ENCODE peak calls at places on chromosomes 7 and 10, in nine cellular contexts. P is left kidney; X is activated CD4-positive, alpha-beta T cell treated with anti-CD3 and anti-CD28 coated beads for 24 hours; R is Caki2; J is germinal center; L is right cardiac atrium; C is mammary epithelial cell; M is cardiac muscle cell; Z is right lobe of liver. D is an unnamed sample.

GRCh38 chr10:46233101-46233500 is 53.7 kb upstream of the ANTXRL start:
- DNase-seq in P (no peak), X (no peak), R (no peak), J (no peak), L (no peak), C (no peak), M (no peak), Z (no peak), D (peak; percentile 29)

GRCh38 chr7:32257632-32258031 is 187.4 kb upstream of the PDE1C start:
- DNase-seq in P (no peak), X (no peak), R (no peak), J (no peak), L (no peak), C (no peak), M (no peak), Z (no peak), D (no peak)

GRCh38 chr10:78528749-78529204 is 495.1 kb downstream of the RPS24 start:
- DNase-seq in P (no peak), X (no peak), R (no peak), J (no peak), L (no peak), C (no peak), M (no peak), Z (no peak), D (no peak)

GRCh38 chr7:29811597-29811996 is 5.3 kb downstream of the WIPF3 start:
- DNase-seq in P (peak; percentile 37), X (no peak), R (no peak), J (no peak), L (no peak), C (no peak), M (no peak), Z (no peak), D (no peak)

GRCh38 chr10:50421026-50421719 is 169.9 kb upstream of the ASAH2 start:
- DNase-seq in P (peak; percentile 87), X (no peak), R (peak; percentile 55), J (peak; percentile 78), L (peak; percentile 42), C (peak; percentile 29), M (peak; percentile 59), Z (no peak), D (no peak)

GRCh38 chr7:42740410-42740809 is 171.5 kb downstream of the C7orf25 start:
- DNase-seq in P (no peak), X (no peak), R (no peak), J (no peak), L (no peak), C (no peak), M (peak; percentile 42), Z (no peak), D (no peak)

GRCh38 chr10:105729428-105729827 is 1088.3 kb downstream of the SORCS3 start:
- DNase-seq in P (peak; percentile 2), X (no peak), R (no peak), J (no peak), L (no peak), C (no peak), M (no peak), Z (no peak), D (no peak)

GRCh38 chr10:1083581-1083980 is 27.4 kb downstream of the WDR37 start:
- DNase-seq in P (no peak), X (no peak), R (no peak), J (no peak), L (no peak), C (no peak), M (no peak), Z (no peak), D (no peak)

GRCh38 chr7:104873346-104873849 is 140.6 kb upstream of the KMT2E start:
- DNase-seq in P (no peak), X (no peak), R (no peak), J (no peak), L (peak; percentile 48), C (no peak), M (peak; percentile 49), Z (no peak), D (no peak)

GRCh38 chr7:157347217-157347904 is 10.6 kb downstream of the DNAJB6 start:
- DNase-seq in P (no peak), X (no peak), R (peak; percentile 33), J (no peak), L (peak; percentile 73), C (peak; percentile 83), M (peak; percentile 88), Z (peak; percentile 21), D (no peak)

GRCh38 chr7:18202315-18203045 is 174.8 kb upstream of the PRPS1L1 start:
- DNase-seq in P (no peak), X (no peak), R (no peak), J (no peak), L (no peak), C (no peak), M (no peak), Z (no peak), D (no peak)

GRCh38 chr10:95273393-95274312 is 17.1 kb downstream of the PDLIM1 start:
- DNase-seq in P (no peak), X (no peak), R (peak; percentile 61), J (no peak), L (peak; percentile 49), C (peak; percentile 87), M (peak; percentile 89), Z (no peak), D (no peak)

GRCh38 chr7:1953199-1954190 is 279.2 kb downstream of the MAD1L1 start:
- DNase-seq in P (no peak), X (no peak), R (no peak), J (no peak), L (peak; percentile 42), C (no peak), M (no peak), Z (peak; percentile 53), D (no peak)

GRCh38 chr10:124879136-124879535 is 62.8 kb upstream of the ZRANB1 start:
- DNase-seq in P (no peak), X (no peak), R (no peak), J (no peak), L (no peak), C (no peak), M (no peak), Z (no peak), D (peak; percentile 49)

GRCh38 chr7:79452032-79452494 is 1.4 kb downstream of the MAGI2 start:
- DNase-seq in P (peak; percentile 96), X (no peak), R (peak; percentile 85), J (no peak), L (peak; percentile 95), C (peak; percentile 48), M (peak; percentile 94), Z (peak; percentile 97), D (peak; percentile 92)

GRCh38 chr7:94245500-94245899 is 149.2 kb upstream of the COL1A2 start:
- DNase-seq in P (no peak), X (no peak), R (no peak), J (no peak), L (no peak), C (no peak), M (no peak), Z (no peak), D (no peak)

GRCh38 chr7:127704211-127704610 is 52.2 kb downstream of the SND1 start:
- DNase-seq in P (no peak), X (no peak), R (peak; percentile 18), J (no peak), L (no peak), C (no peak), M (no peak), Z (no peak), D (no peak)

GRCh38 chr10:123349203-123349602 is 195.0 kb downstream of the BUB3 start:
- DNase-seq in P (peak; percentile 38), X (no peak), R (no peak), J (no peak), L (no peak), C (no peak), M (no peak), Z (no peak), D (no peak)

GRCh38 chr7:50470250-50471163 is 20.4 kb upstream of the FIGNL1 start:
- DNase-seq in P (no peak), X (no peak), R (no peak), J (no peak), L (no peak), C (no peak), M (no peak), Z (no peak), D (no peak)

GRCh38 chr7:142482899-142483658 is 225.2 kb upstream of the PRSS58 start:
- DNase-seq in P (peak; percentile 66), X (peak; percentile 47), R (no peak), J (peak; percentile 16), L (peak; percentile 74), C (peak; percentile 27), M (peak; percentile 66), Z (no peak), D (no peak)

GRCh38 chr7:128010392-128011078 is 20.7 kb downstream of the LRRC4 start:
- DNase-seq in P (no peak), X (no peak), R (no peak), J (peak; percentile 42), L (no peak), C (no peak), M (no peak), Z (no peak), D (no peak)

GRCh38 chr10:125057158-125058001 is 103.0 kb downstream of the CTBP2 start:
- DNase-seq in P (peak; percentile 91), X (no peak), R (no peak), J (no peak), L (peak; percentile 84), C (peak; percentile 56), M (peak; percentile 96), Z (no peak), D (no peak)

GRCh38 chr7:106982415-106982814 is 62.1 kb upstream of the PRKAR2B start:
- DNase-seq in P (peak; percentile 79), X (no peak), R (no peak), J (no peak), L (no peak), C (no peak), M (no peak), Z (no peak), D (no peak)

GRCh38 chr7:23277359-23277989 is 21.7 kb upstream of the MALSU1 start:
- DNase-seq in P (peak; percentile 86), X (no peak), R (peak; percentile 73), J (peak; percentile 69), L (no peak), C (peak; percentile 55), M (peak; percentile 83), Z (no peak), D (no peak)

GRCh38 chr10:102814456-102814871 is 22.7 kb downstream of the CYP17A1 start:
- DNase-seq in P (no peak), X (no peak), R (peak; percentile 40), J (no peak), L (peak; percentile 88), C (no peak), M (peak; percentile 73), Z (no peak), D (no peak)

GRCh38 chr7:106329971-106330733 is 45.4 kb upstream of the NAMPT start:
- DNase-seq in P (no peak), X (no peak), R (peak; percentile 24), J (no peak), L (no peak), C (peak; percentile 74), M (peak; percentile 69), Z (no peak), D (no peak)

GRCh38 chr10:96413151-96413787 is 54.5 kb upstream of the OPALIN start:
- DNase-seq in P (no peak), X (no peak), R (no peak), J (no peak), L (no peak), C (no peak), M (no peak), Z (no peak), D (no peak)

GRCh38 chr10:89001428-89002072 is 11.0 kb downstream of the FAS start:
- DNase-seq in P (peak; percentile 71), X (no peak), R (no peak), J (no peak), L (no peak), C (no peak), M (peak; percentile 60), Z (no peak), D (no peak)

GRCh38 chr10:112307631-112308502 is 24.7 kb downstream of the TECTB start:
- DNase-seq in P (peak; percentile 65), X (no peak), R (peak; percentile 6), J (peak; percentile 70), L (peak; percentile 60), C (peak; percentile 38), M (peak; percentile 40), Z (peak; percentile 68), D (peak; percentile 74)

GRCh38 chr7:112566392-112567324 is 85.9 kb downstream of the LSMEM1 start:
- DNase-seq in P (peak; percentile 19), X (no peak), R (no peak), J (no peak), L (no peak), C (no peak), M (no peak), Z (no peak), D (no peak)

GRCh38 chr7:141071855-141072547 is 1.9 kb upstream of the TMEM178B start:
- DNase-seq in P (peak; percentile 18), X (no peak), R (no peak), J (no peak), L (no peak), C (no peak), M (no peak), Z (no peak), D (no peak)